ENCODE peak calls at places on chromosomes 5 and 9, in ten cellular contexts. S is AG04450, R is OCI-LY7, W is endodermal cell, B is suprapubic skin, X is heart left ventricle, J is Peyer's patch, A is spleen, G is astrocyte, T is H1. H is an unnamed sample.

GRCh38 chr5:151126199-151126645 is 31.4 kb downstream of the ANXA6 start:
- DNase-seq in S (no peak), R (peak), W (peak), B (no peak), X (peak), J (peak), A (peak), G (peak), T (peak), H (peak)

GRCh38 chr9:80775515-80775914 is 913.8 kb downstream of the TLE1 start:
- DNase-seq in S (no peak), R (no peak), W (no peak), B (no peak), X (no peak), J (no peak), A (no peak), G (peak), T (no peak), H (no peak)

GRCh38 chr5:137753227-137753985 is 757 bp downstream of the HNRNPA0 start:
- DNase-seq in S (no peak), R (peak), W (peak), B (peak), X (peak), J (peak), A (peak), G (no peak), T (no peak), H (peak)

GRCh38 chr9:101026824-101027223 is 1.7 kb upstream of the PLPPR1 start:
- DNase-seq in S (no peak), R (no peak), W (no peak), B (no peak), X (no peak), J (no peak), A (no peak), G (no peak), T (no peak), H (no peak)

GRCh38 chr5:133292300-133292699 is 240.5 kb downstream of the HSPA4 start:
- DNase-seq in S (no peak), R (no peak), W (no peak), B (no peak), X (no peak), J (no peak), A (no peak), G (no peak), T (no peak), H (no peak)

GRCh38 chr5:175109058-175109755 is 334.8 kb downstream of the DRD1 start:
- DNase-seq in S (no peak), R (no peak), W (no peak), B (no peak), X (no peak), J (no peak), A (no peak), G (no peak), T (no peak), H (no peak)

GRCh38 chr9:468766-469496 is 254.3 kb downstream of the DOCK8 start:
- DNase-seq in S (no peak), R (peak), W (no peak), B (no peak), X (no peak), J (peak), A (no peak), G (no peak), T (no peak), H (no peak)

GRCh38 chr5:97006454-97006853 is 70.6 kb downstream of the LNPEP start:
- DNase-seq in S (no peak), R (no peak), W (no peak), B (no peak), X (no peak), J (no peak), A (no peak), G (no peak), T (no peak), H (no peak)

GRCh38 chr5:81750308-81751008 is 439 bp downstream of the SSBP2 start:
- DNase-seq in S (no peak), R (peak), W (no peak), B (no peak), X (no peak), J (peak), A (no peak), G (no peak), T (no peak), H (peak)

GRCh38 chr5:2702096-2702879 is 49.2 kb downstream of the IRX2 start:
- DNase-seq in S (no peak), R (no peak), W (no peak), B (no peak), X (no peak), J (no peak), A (no peak), G (no peak), T (no peak), H (no peak)

GRCh38 chr5:137995077-137995746 is 37.7 kb downstream of the FAM13B start:
- DNase-seq in S (no peak), R (no peak), W (no peak), B (no peak), X (no peak), J (no peak), A (no peak), G (peak), T (no peak), H (no peak)

GRCh38 chr5:20351849-20352248 is 363.8 kb upstream of the CDH18 start:
- DNase-seq in S (no peak), R (no peak), W (no peak), B (no peak), X (no peak), J (no peak), A (no peak), G (no peak), T (no peak), H (no peak)

GRCh38 chr9:35042081-35042604 is 30.3 kb downstream of the VCP start:
- DNase-seq in S (no peak), R (no peak), W (peak), B (no peak), X (no peak), J (no peak), A (no peak), G (no peak), T (no peak), H (no peak)

GRCh38 chr9:109036744-109037680 is 23.7 kb upstream of the CTNNAL1 start:
- DNase-seq in S (no peak), R (no peak), W (no peak), B (no peak), X (no peak), J (no peak), A (no peak), G (peak), T (no peak), H (no peak)
- H3K27ac ChIP-seq in S (peak), R (no peak), W (no peak), B (no peak), X (peak), J (peak), A (peak), G (peak), T (no peak), H (no peak)

DNA sequence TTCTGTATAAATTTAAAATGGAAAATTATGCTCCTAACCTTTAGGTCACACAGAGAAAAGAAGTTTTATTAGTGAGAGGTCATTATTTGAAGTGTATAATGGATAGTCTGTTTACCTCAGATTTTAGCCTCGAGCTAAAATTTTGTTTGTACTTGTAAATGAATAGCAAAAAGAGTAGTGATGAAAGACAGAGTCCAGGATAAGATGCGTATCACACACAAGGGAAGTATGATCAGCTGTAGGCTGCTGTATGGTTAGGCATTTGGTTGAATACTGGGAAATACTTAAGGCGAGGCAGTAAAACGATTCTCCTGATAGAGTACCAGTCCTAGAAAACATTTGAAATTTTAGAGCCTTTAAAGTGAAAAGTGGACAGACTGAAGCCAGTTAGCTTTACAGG is 92.7 kb downstream of the FBXL7 start:
- DNase-seq in S (no peak), R (no peak), W (no peak), B (no peak), X (no peak), J (no peak), A (no peak), G (no peak), T (no peak), H (no peak)
- H3K27ac ChIP-seq in S (no peak), R (no peak), W (no peak), B (no peak), X (no peak), J (no peak), A (no peak), G (no peak), T (no peak), H (no peak)

GRCh38 chr9:133788819-133789733 is 50.9 kb upstream of the SARDH start:
- DNase-seq in S (no peak), R (no peak), W (no peak), B (no peak), X (peak), J (peak), A (peak), G (no peak), T (no peak), H (no peak)
- H3K27ac ChIP-seq in S (no peak), R (no peak), W (peak), B (peak), X (peak), J (peak), A (peak), G (no peak), T (no peak), H (no peak)

DNA sequence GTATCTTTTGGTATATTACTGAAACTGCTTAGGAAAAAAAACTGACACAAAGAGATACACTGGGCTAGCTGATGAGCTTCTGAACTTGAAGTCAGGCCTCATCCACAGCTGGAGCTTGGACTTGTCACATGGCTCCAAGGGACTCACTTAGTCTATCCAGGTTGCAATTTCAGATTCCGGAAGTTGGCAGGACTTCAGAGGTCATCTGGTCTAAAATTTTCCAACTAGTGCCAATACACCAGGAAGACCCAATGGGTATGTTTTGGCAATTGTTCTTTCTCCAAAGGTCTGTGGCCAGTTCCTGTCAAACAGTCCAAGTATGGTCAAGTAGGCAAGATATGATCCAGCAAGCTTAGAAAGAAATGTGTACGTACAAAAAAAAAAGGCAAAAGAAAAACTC is 36.7 kb downstream of the MRPS27 start:
- DNase-seq in S (no peak), R (no peak), W (no peak), B (no peak), X (no peak), J (no peak), A (no peak), G (no peak), T (no peak), H (no peak)
- H3K27ac ChIP-seq in S (peak), R (no peak), W (no peak), B (no peak), X (peak), J (no peak), A (peak), G (no peak), T (no peak), H (no peak)

DNA sequence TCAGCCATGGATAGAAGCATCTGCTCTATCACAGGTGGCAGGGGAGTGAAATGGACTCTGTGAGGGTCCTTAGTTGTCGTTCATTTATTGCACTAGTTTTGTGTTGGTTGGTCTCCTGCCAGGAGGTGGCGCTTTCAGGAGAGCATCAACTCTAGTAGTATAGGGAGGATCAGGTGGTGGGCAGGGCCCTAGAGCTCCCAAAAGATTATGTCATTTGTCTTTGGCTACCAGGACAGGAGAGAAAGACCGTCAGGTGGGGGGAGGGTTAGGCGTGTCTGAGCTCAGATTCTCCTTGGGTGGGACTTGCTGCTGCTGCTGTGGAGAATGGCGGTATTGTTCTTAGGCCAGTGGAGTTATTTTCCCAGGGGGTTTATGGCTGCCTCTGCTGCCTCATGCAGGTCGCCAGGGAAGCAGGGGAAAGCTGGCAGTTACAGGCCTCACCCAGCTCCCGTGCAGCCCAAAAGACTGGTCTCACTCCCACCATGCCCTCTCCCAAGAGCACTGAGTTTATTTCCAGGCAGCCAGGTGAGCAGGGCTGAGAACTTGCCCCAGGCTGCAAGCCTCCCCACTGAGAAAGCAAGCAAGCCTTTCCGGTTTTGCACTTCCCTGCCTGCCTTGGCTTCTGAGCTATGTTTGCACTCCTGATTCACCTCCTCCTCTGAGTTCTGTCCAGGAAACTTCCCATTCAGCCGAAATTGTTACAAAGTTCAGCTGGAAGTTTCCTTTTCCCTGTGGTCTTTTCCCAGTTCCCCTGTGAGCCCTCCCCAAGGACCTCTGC is 317.3 kb downstream of the TAF11L14 start:
- DNase-seq in S (no peak), R (no peak), W (peak), B (no peak), X (no peak), J (no peak), A (no peak), G (no peak), T (peak), H (no peak)
- H3K27ac ChIP-seq in S (no peak), R (no peak), W (no peak), B (no peak), X (no peak), J (no peak), A (no peak), G (no peak), T (no peak), H (no peak)

GRCh38 chr9:136056546-136057235 is 38.4 kb downstream of the NACC2 start:
- DNase-seq in S (no peak), R (no peak), W (no peak), B (no peak), X (no peak), J (no peak), A (no peak), G (no peak), T (no peak), H (no peak)
- H3K27ac ChIP-seq in S (no peak), R (no peak), W (no peak), B (no peak), X (no peak), J (no peak), A (no peak), G (no peak), T (no peak), H (no peak)

GRCh38 chr9:18739641-18740318 is 265.8 kb downstream of the ADAMTSL1 start:
- DNase-seq in S (no peak), R (no peak), W (no peak), B (no peak), X (peak), J (no peak), A (no peak), G (no peak), T (no peak), H (no peak)
- H3K27ac ChIP-seq in S (no peak), R (no peak), W (no peak), B (no peak), X (no peak), J (no peak), A (no peak), G (no peak), T (no peak), H (no peak)